ENCODE peak calls at places on chromosomes 16 and 17, in seven cellular contexts. One of them, this sample, is unnamed.

GRCh38 chr17:67372751-67373150 is 4.3 kb upstream of the PITPNC1 start:
- DNase-seq in tibial artery: no peak
- DNase-seq in right lobe of liver: no peak
- DNase-seq in AG10803: no peak
- DNase-seq in A673: no peak
- DNase-seq in PC-9: no peak
- DNase-seq in epithelial cell of esophagus: peak; percentile 54
- DNase-seq in this sample: no peak

GRCh38 chr17:81127526-81128177 is 37.7 kb upstream of the PVALEF start:
- DNase-seq in tibial artery: no peak
- DNase-seq in right lobe of liver: no peak
- DNase-seq in AG10803: no peak
- DNase-seq in A673: no peak
- DNase-seq in PC-9: no peak
- DNase-seq in epithelial cell of esophagus: no peak
- DNase-seq in this sample: no peak

GRCh38 chr16:75433732-75434413 is 570 bp upstream of the CFDP1 start:
- DNase-seq in tibial artery: peak; percentile 73
- DNase-seq in right lobe of liver: peak; percentile 87
- DNase-seq in AG10803: peak; percentile 94
- DNase-seq in A673: peak; percentile 90
- DNase-seq in PC-9: peak; percentile 69
- DNase-seq in epithelial cell of esophagus: peak; percentile 95
- DNase-seq in this sample: peak; percentile 69

GRCh38 chr16:84355149-84355548 is 13.2 kb upstream of the ATP2C2 start:
- DNase-seq in tibial artery: no peak
- DNase-seq in right lobe of liver: no peak
- DNase-seq in AG10803: no peak
- DNase-seq in A673: no peak
- DNase-seq in PC-9: no peak
- DNase-seq in epithelial cell of esophagus: no peak
- DNase-seq in this sample: no peak

GRCh38 chr16:20901068-20901440 is 483 bp downstream of the LYRM1 start:
- DNase-seq in tibial artery: no peak
- DNase-seq in right lobe of liver: no peak
- DNase-seq in AG10803: no peak
- DNase-seq in A673: no peak
- DNase-seq in PC-9: no peak
- DNase-seq in epithelial cell of esophagus: peak; percentile 41
- DNase-seq in this sample: no peak

GRCh38 chr17:28405632-28406477 is at the start of gene SLC46A1:
- DNase-seq in tibial artery: peak; percentile 55
- DNase-seq in right lobe of liver: peak; percentile 79
- DNase-seq in AG10803: peak; percentile 26
- DNase-seq in A673: peak; percentile 62
- DNase-seq in PC-9: peak; percentile 73
- DNase-seq in epithelial cell of esophagus: peak; percentile 17
- DNase-seq in this sample: peak; percentile 51

GRCh38 chr16:65125871-65126270 is 4.0 kb upstream of the CDH11 start:
- DNase-seq in tibial artery: no peak
- DNase-seq in right lobe of liver: no peak
- DNase-seq in AG10803: peak; percentile 38
- DNase-seq in A673: peak; percentile 78
- DNase-seq in PC-9: no peak
- DNase-seq in epithelial cell of esophagus: peak; percentile 34
- DNase-seq in this sample: no peak

GRCh38 chr17:62017496-62017895 is 47.6 kb downstream of the MED13 start:
- DNase-seq in tibial artery: no peak
- DNase-seq in right lobe of liver: no peak
- DNase-seq in AG10803: peak; percentile 11
- DNase-seq in A673: no peak
- DNase-seq in PC-9: no peak
- DNase-seq in epithelial cell of esophagus: peak; percentile 61
- DNase-seq in this sample: no peak

GRCh38 chr16:48128769-48129168 is 27.0 kb downstream of the ABCC12 start:
- DNase-seq in tibial artery: no peak
- DNase-seq in right lobe of liver: no peak
- DNase-seq in AG10803: no peak
- DNase-seq in A673: no peak
- DNase-seq in PC-9: no peak
- DNase-seq in epithelial cell of esophagus: no peak
- DNase-seq in this sample: no peak

GRCh38 chr17:48137658-48138057 is 30.1 kb downstream of the SNX11 start:
- DNase-seq in tibial artery: no peak
- DNase-seq in right lobe of liver: no peak
- DNase-seq in AG10803: no peak
- DNase-seq in A673: no peak
- DNase-seq in PC-9: no peak
- DNase-seq in epithelial cell of esophagus: no peak
- DNase-seq in this sample: no peak

GRCh38 chr16:84593825-84594724 is 23.8 kb downstream of the COTL1 start:
- DNase-seq in tibial artery: no peak
- DNase-seq in right lobe of liver: peak; percentile 78
- DNase-seq in AG10803: no peak
- DNase-seq in A673: no peak
- DNase-seq in PC-9: no peak
- DNase-seq in epithelial cell of esophagus: no peak
- DNase-seq in this sample: no peak

GRCh38 chr17:1532836-1533602 is 16.6 kb upstream of the INPP5K start:
- DNase-seq in tibial artery: no peak
- DNase-seq in right lobe of liver: no peak
- DNase-seq in AG10803: no peak
- DNase-seq in A673: peak; percentile 49
- DNase-seq in PC-9: no peak
- DNase-seq in epithelial cell of esophagus: peak; percentile 30
- DNase-seq in this sample: peak; percentile 34

GRCh38 chr16:23436992-23437391 is 16.0 kb downstream of the COG7 start:
- DNase-seq in tibial artery: no peak
- DNase-seq in right lobe of liver: no peak
- DNase-seq in AG10803: no peak
- DNase-seq in A673: no peak
- DNase-seq in PC-9: no peak
- DNase-seq in epithelial cell of esophagus: no peak
- DNase-seq in this sample: no peak

GRCh38 chr16:2487903-2488531 is 13.1 kb downstream of the TBC1D24 start:
- DNase-seq in tibial artery: no peak
- DNase-seq in right lobe of liver: no peak
- DNase-seq in AG10803: no peak
- DNase-seq in A673: no peak
- DNase-seq in PC-9: no peak
- DNase-seq in epithelial cell of esophagus: no peak
- DNase-seq in this sample: peak; percentile 57

GRCh38 chr16:85754403-85754802 is 3.5 kb upstream of the C16orf74 start:
- DNase-seq in tibial artery: no peak
- DNase-seq in right lobe of liver: no peak
- DNase-seq in AG10803: no peak
- DNase-seq in A673: peak; percentile 95
- DNase-seq in PC-9: no peak
- DNase-seq in epithelial cell of esophagus: no peak
- DNase-seq in this sample: no peak

GRCh38 chr16:69371564-69371963 is 14.2 kb downstream of the TERF2 start:
- DNase-seq in tibial artery: no peak
- DNase-seq in right lobe of liver: no peak
- DNase-seq in AG10803: no peak
- DNase-seq in A673: no peak
- DNase-seq in PC-9: no peak
- DNase-seq in epithelial cell of esophagus: no peak
- DNase-seq in this sample: no peak

GRCh38 chr17:17567631-17568030 is 23.9 kb downstream of the PEMT start:
- DNase-seq in tibial artery: peak; percentile 56
- DNase-seq in right lobe of liver: peak; percentile 91
- DNase-seq in AG10803: peak; percentile 49
- DNase-seq in A673: no peak
- DNase-seq in PC-9: no peak
- DNase-seq in epithelial cell of esophagus: no peak
- DNase-seq in this sample: peak; percentile 24

GRCh38 chr17:48647103-48647963 is 21.2 kb upstream of the HOXB9 start:
- DNase-seq in tibial artery: no peak
- DNase-seq in right lobe of liver: no peak
- DNase-seq in AG10803: peak; percentile 18
- DNase-seq in A673: no peak
- DNase-seq in PC-9: no peak
- DNase-seq in epithelial cell of esophagus: no peak
- DNase-seq in this sample: no peak

DNA sequence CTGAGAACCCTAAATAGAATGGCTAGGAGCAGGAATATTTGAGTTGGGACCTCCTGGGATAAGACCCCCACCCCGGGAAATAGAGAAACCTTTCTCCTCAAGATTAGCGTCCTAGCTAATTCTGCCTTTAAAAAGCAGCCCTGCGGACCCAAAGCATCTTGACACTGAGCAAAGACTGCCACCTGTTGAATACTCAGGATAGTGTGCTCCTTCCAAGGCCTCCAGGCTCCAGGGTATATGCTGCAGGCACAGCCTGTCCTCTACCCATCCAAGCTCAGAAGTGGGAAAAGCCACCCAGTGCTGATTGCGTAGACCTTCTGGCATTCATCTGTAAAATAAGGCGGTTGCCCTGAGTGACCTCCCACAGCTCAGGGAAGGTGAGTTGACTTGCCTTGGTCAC is 456.2 kb upstream of the DYNLRB2 start:
- DNase-seq in tibial artery: peak; percentile 29
- DNase-seq in right lobe of liver: peak; percentile 58
- DNase-seq in AG10803: peak; percentile 55
- DNase-seq in A673: peak; percentile 7
- DNase-seq in PC-9: peak; percentile 23
- DNase-seq in epithelial cell of esophagus: peak; percentile 86
- DNase-seq in this sample: no peak
- TF ChIP-seq CTCF in tibial artery: peak; percentile 58
- TF ChIP-seq CTCF in right lobe of liver: peak; percentile 70
- TF ChIP-seq CTCF in AG10803: peak; percentile 61
- TF ChIP-seq CTCF in A673: peak; percentile 18
- TF ChIP-seq CTCF in PC-9: peak; percentile 70
- TF ChIP-seq CTCF in epithelial cell of esophagus: peak; percentile 84
- TF ChIP-seq CTCF in this sample: no peak

GRCh38 chr17:43402567-43402966 is 3.8 kb downstream of the ARL4D start:
- DNase-seq in tibial artery: no peak
- DNase-seq in right lobe of liver: no peak
- DNase-seq in AG10803: no peak
- DNase-seq in A673: no peak
- DNase-seq in PC-9: no peak
- DNase-seq in epithelial cell of esophagus: no peak
- DNase-seq in this sample: no peak

GRCh38 chr17:43402078-43402477 is 3.3 kb downstream of the ARL4D start:
- DNase-seq in tibial artery: no peak
- DNase-seq in right lobe of liver: peak; percentile 68
- DNase-seq in AG10803: no peak
- DNase-seq in A673: no peak
- DNase-seq in PC-9: no peak
- DNase-seq in epithelial cell of esophagus: no peak
- DNase-seq in this sample: no peak

GRCh38 chr17:43398724-43399595 is at the start of gene ARL4D:
- DNase-seq in tibial artery: peak; percentile 92
- DNase-seq in right lobe of liver: peak; percentile 94
- DNase-seq in AG10803: peak; percentile 72
- DNase-seq in A673: peak; percentile 72
- DNase-seq in PC-9: peak; percentile 64
- DNase-seq in epithelial cell of esophagus: peak; percentile 81
- DNase-seq in this sample: peak; percentile 94

GRCh38 chr17:43399839-43400328 is 1.1 kb downstream of the ARL4D start:
- DNase-seq in tibial artery: no peak
- DNase-seq in right lobe of liver: peak; percentile 70
- DNase-seq in AG10803: peak; percentile 31
- DNase-seq in A673: no peak
- DNase-seq in PC-9: no peak
- DNase-seq in epithelial cell of esophagus: peak; percentile 37
- DNase-seq in this sample: peak; percentile 52

GRCh38 chr17:43401293-43401692 is 2.5 kb downstream of the ARL4D start:
- DNase-seq in tibial artery: peak; percentile 62
- DNase-seq in right lobe of liver: no peak
- DNase-seq in AG10803: peak; percentile 88
- DNase-seq in A673: no peak
- DNase-seq in PC-9: peak; percentile 39
- DNase-seq in epithelial cell of esophagus: peak; percentile 91
- DNase-seq in this sample: peak; percentile 52
- H3K4me3 ChIP-seq in tibial artery: no peak overlapping the region
- H3K4me3 ChIP-seq in right lobe of liver: peak overlapping the region; percentile 80
- H3K4me3 ChIP-seq in AG10803: peak overlapping the region; percentile 90
- H3K4me3 ChIP-seq in A673: no peak overlapping the region
- H3K4me3 ChIP-seq in PC-9: no peak overlapping the region
- H3K4me3 ChIP-seq in epithelial cell of esophagus: peak overlapping the region; percentile 94
- H3K4me3 ChIP-seq in this sample: peak overlapping the region; percentile 90

DNA sequence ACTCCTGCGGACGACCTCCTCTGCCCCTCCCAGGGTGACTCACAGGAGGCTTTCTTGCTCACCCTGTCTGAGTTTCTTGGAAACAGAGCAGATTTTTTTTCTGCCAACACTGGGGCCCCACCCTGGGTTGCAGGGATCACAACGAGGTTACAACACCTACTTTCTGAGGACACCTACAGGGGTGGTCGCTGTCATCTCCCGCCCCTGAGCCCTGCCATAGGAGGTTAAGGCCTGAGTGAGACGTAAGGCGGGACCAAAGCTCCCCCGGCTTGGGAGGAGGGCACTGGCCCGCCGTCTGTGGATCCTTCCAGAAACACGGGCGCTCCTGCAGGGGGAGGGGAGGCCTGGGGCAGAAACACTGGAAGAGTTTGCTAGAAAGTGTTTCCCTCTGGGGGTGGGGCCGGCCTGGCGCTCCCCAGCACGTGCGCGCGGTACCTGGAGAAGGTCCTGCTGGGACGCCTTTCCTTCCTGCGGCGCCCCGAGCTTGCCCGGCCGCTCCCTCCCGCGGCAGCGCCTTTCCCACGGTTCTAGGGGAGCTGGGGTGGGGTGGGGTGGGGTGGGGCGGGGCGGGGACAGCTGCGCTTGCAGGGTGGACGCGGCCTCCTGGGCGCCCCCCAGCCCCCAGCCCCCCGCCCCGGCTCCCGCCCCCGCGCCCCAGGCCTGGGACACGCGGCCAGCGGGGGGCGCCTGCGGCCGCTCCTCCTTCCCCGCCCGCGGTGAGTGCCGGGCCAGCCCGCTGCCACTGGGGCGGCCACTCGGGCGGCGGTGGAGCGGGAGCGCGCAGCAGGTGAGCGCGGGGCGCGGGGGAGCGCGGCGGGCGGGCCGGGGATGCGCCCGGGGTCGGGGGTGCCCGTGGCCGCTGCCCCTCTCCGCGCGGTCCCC is 20.7 kb upstream of the ADCY7 start:
- DNase-seq in tibial artery: peak; percentile 63
- DNase-seq in right lobe of liver: no peak
- DNase-seq in AG10803: peak; percentile 82
- DNase-seq in A673: no peak
- DNase-seq in PC-9: peak; percentile 76
- DNase-seq in epithelial cell of esophagus: peak; percentile 92
- DNase-seq in this sample: peak; percentile 67
- TF ChIP-seq CTCF in tibial artery: no peak
- TF ChIP-seq CTCF in right lobe of liver: peak; percentile 58
- TF ChIP-seq CTCF in AG10803: no peak
- TF ChIP-seq CTCF in A673: no peak
- TF ChIP-seq CTCF in PC-9: no peak
- TF ChIP-seq CTCF in epithelial cell of esophagus: no peak
- TF ChIP-seq CTCF in this sample: peak; percentile 5

DNA sequence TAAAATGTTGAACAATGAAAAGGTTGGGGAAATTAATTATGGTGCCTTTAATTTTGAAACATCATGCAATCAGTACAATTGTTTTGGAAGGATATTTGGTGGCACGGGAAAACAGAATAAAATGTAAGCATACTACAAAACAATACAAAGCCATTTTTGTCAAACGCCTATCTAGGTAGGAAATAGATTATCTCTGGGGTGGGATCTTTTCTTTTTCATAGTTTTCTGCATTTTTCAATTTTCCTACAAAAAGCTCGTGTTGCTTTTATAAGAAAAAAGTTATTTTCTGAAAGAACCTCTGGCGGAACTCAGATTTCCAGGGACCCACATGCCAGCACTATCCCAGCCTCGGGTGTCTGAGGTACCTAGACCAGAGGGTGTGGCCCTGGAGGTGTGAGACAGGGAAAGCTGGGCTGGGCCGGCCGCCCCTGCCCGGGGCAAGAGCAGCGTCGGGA is 961 bp upstream of the MAP3K3 start:
- DNase-seq in tibial artery: no peak
- DNase-seq in right lobe of liver: no peak
- DNase-seq in AG10803: no peak
- DNase-seq in A673: no peak
- DNase-seq in PC-9: no peak
- DNase-seq in epithelial cell of esophagus: no peak
- DNase-seq in this sample: no peak
- H3K4me3 ChIP-seq in tibial artery: peak overlapping the region; percentile 55
- H3K4me3 ChIP-seq in right lobe of liver: peak overlapping the region; percentile 86
- H3K4me3 ChIP-seq in AG10803: peak overlapping the region; percentile 82
- H3K4me3 ChIP-seq in A673: peak overlapping the region; percentile 75
- H3K4me3 ChIP-seq in PC-9: peak overlapping the region; percentile 64
- H3K4me3 ChIP-seq in epithelial cell of esophagus: peak overlapping the region; percentile 69
- H3K4me3 ChIP-seq in this sample: peak overlapping the region; percentile 58

This sample was measured in BE2C.